ENCODE peak calls at places on chromosomes 11 and 22, in ten cellular contexts. U, X, A, I, O, Z, S, E, W and J are unnamed samples.

GRCh38 chr11:93005239-93005638 is 35.8 kb downstream of the MTNR1B start:
- DNase-seq in A (no peak), Z (no peak), X (no peak), I (no peak), S (no peak), O (peak), W (no peak), U (no peak), E (no peak), J (no peak)

GRCh38 chr11:3192511-3193372 is 25.9 kb downstream of the MRGPRG start:
- DNase-seq in W (no peak), E (no peak), O (no peak), U (no peak), I (no peak), Z (no peak), S (no peak), A (no peak), X (peak), J (no peak)

GRCh38 chr11:111454561-111455192 is 57.5 kb downstream of the BTG4 start:
- DNase-seq in E (peak), O (no peak), Z (no peak), S (peak), X (no peak), I (no peak), W (peak), U (peak), A (no peak), J (no peak)

GRCh38 chr11:48193876-48194275 is 22.7 kb upstream of the OR4B1 start:
- DNase-seq in I (no peak), S (no peak), U (no peak), Z (no peak), X (no peak), W (no peak), A (no peak), O (no peak), E (no peak), J (no peak)

GRCh38 chr11:118415739-118416068 is 14.3 kb downstream of the ATP5MG start:
- DNase-seq in X (peak), A (peak), S (no peak), I (no peak), O (no peak), Z (no peak), U (no peak), E (no peak), W (no peak), J (no peak)

GRCh38 chr11:85663080-85663729 is 1.7 kb downstream of the CREBZF start:
- DNase-seq in W (no peak), O (no peak), X (no peak), A (no peak), S (no peak), U (no peak), Z (peak), E (no peak), I (no peak), J (no peak)

GRCh38 chr11:24046731-24047130 is 450.1 kb upstream of the LUZP2 start:
- DNase-seq in O (no peak), I (no peak), X (no peak), S (no peak), A (no peak), E (no peak), W (no peak), U (no peak), Z (no peak), J (no peak)

GRCh38 chr11:126602993-126603392 is 247.5 kb downstream of the ST3GAL4 start:
- DNase-seq in W (no peak), S (no peak), I (no peak), U (no peak), O (no peak), Z (no peak), X (no peak), E (no peak), A (no peak), J (no peak)

GRCh38 chr11:118916842-118917388 is 8.8 kb downstream of the BCL9L start:
- DNase-seq in E (peak), I (no peak), Z (no peak), W (no peak), S (no peak), O (no peak), A (no peak), U (no peak), X (peak), J (no peak)

GRCh38 chr11:120024046-120024445 is 113.9 kb downstream of the TRIM29 start:
- DNase-seq in U (no peak), S (no peak), W (peak), O (no peak), X (no peak), I (no peak), A (no peak), Z (no peak), E (no peak), J (no peak)

GRCh38 chr22:16824718-16825687 is at the start of gene XKR3:
- DNase-seq in W (no peak), E (no peak), I (no peak), O (no peak), Z (no peak), S (no peak), X (no peak), A (no peak), U (peak), J (no peak)

GRCh38 chr22:42258126-42258525 is 12.3 kb downstream of the TCF20 start:
- DNase-seq in I (no peak), O (no peak), W (no peak), E (no peak), X (no peak), Z (no peak), S (no peak), A (no peak), U (no peak), J (no peak)

GRCh38 chr11:134517621-134518293 is 105.7 kb upstream of the B3GAT1 start:
- DNase-seq in I (no peak), X (no peak), W (no peak), U (no peak), Z (no peak), S (no peak), O (no peak), A (no peak), E (no peak), J (no peak)

GRCh38 chr11:123561046-123561781 is 93.2 kb downstream of the SCN3B start:
- DNase-seq in I (no peak), X (peak), S (no peak), E (peak), A (no peak), U (no peak), W (no peak), O (no peak), Z (no peak), J (no peak)

GRCh38 chr11:45322891-45323597 is 36.9 kb upstream of the SYT13 start:
- DNase-seq in A (no peak), X (no peak), W (peak), E (no peak), I (no peak), Z (no peak), O (no peak), U (no peak), S (no peak), J (no peak)